ENCODE peak calls at places on chromosome 19, in four cellular contexts. One of them, this sample, is unnamed. For H3K27me3, the result is how much of the 10 kb centered on the place peaks cover.

GRCh38 chr19:3433313-3433712 is 47.0 kb downstream of the SMIM24 start:
- DNase-seq in CD4-positive, CD25-positive, alpha-beta regulatory T cell: no peak
- DNase-seq in AG04450: no peak
- DNase-seq in cardiac muscle cell: no peak
- DNase-seq in this sample: no peak

GRCh38 chr19:36686365-36687213 is 823 bp upstream of the ZNF567 start:
- DNase-seq in AG04450: no peak
- DNase-seq in cardiac muscle cell: peak
- DNase-seq in CD4-positive, CD25-positive, alpha-beta regulatory T cell: no peak
- DNase-seq in this sample: peak

GRCh38 chr19:36638862-36639510 is 27.7 kb downstream of the ZNF461 start:
- DNase-seq in cardiac muscle cell: no peak
- DNase-seq in CD4-positive, CD25-positive, alpha-beta regulatory T cell: no peak
- DNase-seq in AG04450: no peak
- DNase-seq in this sample: no peak

GRCh38 chr19:6971366-6971765 is 49.9 kb downstream of the MBD3L2B start:
- DNase-seq in CD4-positive, CD25-positive, alpha-beta regulatory T cell: no peak
- DNase-seq in AG04450: no peak
- DNase-seq in cardiac muscle cell: no peak
- DNase-seq in this sample: no peak

GRCh38 chr19:48396010-48396870 is 2.8 kb downstream of the GRIN2D start:
- DNase-seq in CD4-positive, CD25-positive, alpha-beta regulatory T cell: no peak
- DNase-seq in AG04450: no peak
- DNase-seq in cardiac muscle cell: no peak
- DNase-seq in this sample: peak

GRCh38 chr19:2135474-2136402 is 15.6 kb downstream of the AP3D1 start:
- DNase-seq in cardiac muscle cell: no peak
- DNase-seq in CD4-positive, CD25-positive, alpha-beta regulatory T cell: no peak
- DNase-seq in AG04450: no peak
- DNase-seq in this sample: no peak

GRCh38 chr19:54536956-54537355 is 34.3 kb downstream of the LAIR2 start:
- DNase-seq in AG04450: no peak
- DNase-seq in CD4-positive, CD25-positive, alpha-beta regulatory T cell: no peak
- DNase-seq in cardiac muscle cell: no peak
- DNase-seq in this sample: no peak

GRCh38 chr19:4119763-4120162 is 4.2 kb downstream of the MAP2K2 start:
- DNase-seq in cardiac muscle cell: no peak
- DNase-seq in CD4-positive, CD25-positive, alpha-beta regulatory T cell: no peak
- DNase-seq in AG04450: no peak
- DNase-seq in this sample: no peak

GRCh38 chr19:16066611-16067104 is 9.6 kb upstream of the TPM4 start:
- DNase-seq in CD4-positive, CD25-positive, alpha-beta regulatory T cell: peak
- DNase-seq in cardiac muscle cell: no peak
- DNase-seq in AG04450: no peak
- DNase-seq in this sample: no peak

GRCh38 chr19:51976852-51977251 is 9.8 kb downstream of the ZNF350 start:
- DNase-seq in AG04450: no peak
- DNase-seq in cardiac muscle cell: no peak
- DNase-seq in CD4-positive, CD25-positive, alpha-beta regulatory T cell: no peak
- DNase-seq in this sample: no peak

GRCh38 chr19:7168941-7169340 is 99.4 kb downstream of the ZNF557 start:
- DNase-seq in AG04450: no peak
- DNase-seq in CD4-positive, CD25-positive, alpha-beta regulatory T cell: no peak
- DNase-seq in cardiac muscle cell: no peak
- DNase-seq in this sample: no peak

GRCh38 chr19:31270897-31271568 is 78.2 kb downstream of the TSHZ3 start:
- DNase-seq in CD4-positive, CD25-positive, alpha-beta regulatory T cell: no peak
- DNase-seq in AG04450: peak
- DNase-seq in cardiac muscle cell: no peak
- DNase-seq in this sample: no peak

GRCh38 chr19:7831452-7831851 is 1.4 kb downstream of the EVI5L start:
- DNase-seq in CD4-positive, CD25-positive, alpha-beta regulatory T cell: no peak
- DNase-seq in AG04450: no peak
- DNase-seq in cardiac muscle cell: peak
- DNase-seq in this sample: peak

GRCh38 chr19:2578391-2578826 is 102.5 kb downstream of the GADD45B start:
- DNase-seq in cardiac muscle cell: no peak
- DNase-seq in AG04450: no peak
- DNase-seq in CD4-positive, CD25-positive, alpha-beta regulatory T cell: no peak
- DNase-seq in this sample: no peak

GRCh38 chr19:3364501-3364858 is 1.9 kb upstream of the NFIC start:
- DNase-seq in AG04450: no peak
- DNase-seq in CD4-positive, CD25-positive, alpha-beta regulatory T cell: no peak
- DNase-seq in cardiac muscle cell: no peak
- DNase-seq in this sample: no peak

GRCh38 chr19:49231389-49231788 is 73.8 kb downstream of the TRPM4 start:
- DNase-seq in AG04450: no peak
- DNase-seq in cardiac muscle cell: no peak
- DNase-seq in CD4-positive, CD25-positive, alpha-beta regulatory T cell: no peak
- DNase-seq in this sample: no peak

GRCh38 chr19:18099623-18099995 is 2.0 kb downstream of the MAST3 start:
- DNase-seq in AG04450: no peak
- DNase-seq in cardiac muscle cell: no peak
- DNase-seq in CD4-positive, CD25-positive, alpha-beta regulatory T cell: no peak
- DNase-seq in this sample: no peak

GRCh38 chr19:40225440-40226305 is 816 bp downstream of the CCNP start:
- DNase-seq in AG04450: no peak
- DNase-seq in CD4-positive, CD25-positive, alpha-beta regulatory T cell: no peak
- DNase-seq in cardiac muscle cell: no peak
- DNase-seq in this sample: no peak

GRCh38 chr19:5339950-5340636 is 519 bp downstream of the PTPRS start:
- DNase-seq in cardiac muscle cell: peak
- DNase-seq in CD4-positive, CD25-positive, alpha-beta regulatory T cell: no peak
- DNase-seq in AG04450: no peak
- DNase-seq in this sample: peak
- H3K27me3 ChIP-seq in cardiac muscle cell: under half
- H3K27me3 ChIP-seq in CD4-positive, CD25-positive, alpha-beta regulatory T cell: under half
- H3K27me3 ChIP-seq in AG04450: under half
- H3K27me3 ChIP-seq in this sample: under half

GRCh38 chr19:10517760-10518443 is 655 bp upstream of the S1PR5 start:
- DNase-seq in CD4-positive, CD25-positive, alpha-beta regulatory T cell: no peak
- DNase-seq in cardiac muscle cell: no peak
- DNase-seq in AG04450: no peak
- DNase-seq in this sample: peak
- H3K27me3 ChIP-seq in CD4-positive, CD25-positive, alpha-beta regulatory T cell: under half
- H3K27me3 ChIP-seq in cardiac muscle cell: half or more
- H3K27me3 ChIP-seq in AG04450: under half
- H3K27me3 ChIP-seq in this sample: under half

GRCh38 chr19:38293281-38293680 is 10.8 kb upstream of the C19orf33 start:
- DNase-seq in AG04450: no peak
- DNase-seq in cardiac muscle cell: no peak
- DNase-seq in CD4-positive, CD25-positive, alpha-beta regulatory T cell: no peak
- DNase-seq in this sample: no peak
- H3K27me3 ChIP-seq in AG04450: under half
- H3K27me3 ChIP-seq in cardiac muscle cell: under half
- H3K27me3 ChIP-seq in CD4-positive, CD25-positive, alpha-beta regulatory T cell: under half
- H3K27me3 ChIP-seq in this sample: under half

DNA sequence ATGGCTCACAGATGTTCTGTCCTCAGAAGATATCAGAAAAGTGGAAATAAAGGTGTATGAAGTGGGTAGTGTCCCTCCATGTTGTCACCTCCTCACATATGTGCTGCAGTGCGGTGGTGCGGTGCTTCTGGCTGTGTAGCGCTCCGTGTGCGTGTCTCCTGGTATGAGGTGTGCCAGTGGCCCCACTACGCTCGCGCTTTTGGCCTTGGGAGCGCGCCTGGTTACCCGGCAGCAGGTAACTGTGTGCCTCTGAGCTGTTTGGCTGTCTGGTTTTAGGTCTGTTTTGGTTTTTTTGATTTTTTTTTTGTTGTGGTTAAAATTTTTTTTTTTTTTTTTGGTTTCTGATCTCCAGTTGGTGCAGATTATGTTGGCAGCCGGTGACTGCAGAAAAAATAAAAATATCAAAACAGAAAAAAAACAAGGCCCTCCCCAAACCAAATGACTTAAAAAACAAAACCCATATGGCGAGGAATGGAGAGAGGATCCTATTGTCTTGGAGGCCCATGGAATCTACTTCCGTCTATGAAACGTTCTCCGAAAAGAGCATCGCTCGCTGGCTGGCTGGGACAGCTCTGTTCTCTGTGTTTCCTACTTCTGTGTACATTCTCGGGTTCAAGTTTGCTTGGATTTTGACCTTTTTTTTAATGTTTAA is 7.9 kb downstream of the HNRNPL start:
- DNase-seq in AG04450: no peak
- DNase-seq in CD4-positive, CD25-positive, alpha-beta regulatory T cell: peak
- DNase-seq in cardiac muscle cell: no peak
- DNase-seq in this sample: no peak
- H3K27me3 ChIP-seq in AG04450: under half
- H3K27me3 ChIP-seq in CD4-positive, CD25-positive, alpha-beta regulatory T cell: under half
- H3K27me3 ChIP-seq in cardiac muscle cell: under half
- H3K27me3 ChIP-seq in this sample: under half

GRCh38 chr19:10912619-10913018 is 15.8 kb downstream of the YIPF2 start:
- DNase-seq in cardiac muscle cell: no peak
- DNase-seq in AG04450: no peak
- DNase-seq in CD4-positive, CD25-positive, alpha-beta regulatory T cell: no peak
- DNase-seq in this sample: no peak
- H3K27me3 ChIP-seq in cardiac muscle cell: under half
- H3K27me3 ChIP-seq in AG04450: under half
- H3K27me3 ChIP-seq in CD4-positive, CD25-positive, alpha-beta regulatory T cell: under half
- H3K27me3 ChIP-seq in this sample: under half

GRCh38 chr19:33344210-33344609 is 29.3 kb upstream of the CEBPG start:
- DNase-seq in CD4-positive, CD25-positive, alpha-beta regulatory T cell: no peak
- DNase-seq in cardiac muscle cell: no peak
- DNase-seq in AG04450: no peak
- DNase-seq in this sample: no peak

GRCh38 chr19:33345163-33345562 is 28.3 kb upstream of the CEBPG start:
- DNase-seq in AG04450: no peak
- DNase-seq in cardiac muscle cell: no peak
- DNase-seq in CD4-positive, CD25-positive, alpha-beta regulatory T cell: no peak
- DNase-seq in this sample: no peak

GRCh38 chr19:33347300-33347699 is 26.2 kb upstream of the CEBPG start:
- DNase-seq in AG04450: no peak
- DNase-seq in cardiac muscle cell: no peak
- DNase-seq in CD4-positive, CD25-positive, alpha-beta regulatory T cell: no peak
- DNase-seq in this sample: no peak

GRCh38 chr19:33346665-33347064 is 26.8 kb upstream of the CEBPG start:
- DNase-seq in CD4-positive, CD25-positive, alpha-beta regulatory T cell: no peak
- DNase-seq in AG04450: no peak
- DNase-seq in cardiac muscle cell: no peak
- DNase-seq in this sample: no peak

GRCh38 chr19:33344611-33345010 is 28.9 kb upstream of the CEBPG start:
- DNase-seq in cardiac muscle cell: no peak
- DNase-seq in AG04450: no peak
- DNase-seq in CD4-positive, CD25-positive, alpha-beta regulatory T cell: no peak
- DNase-seq in this sample: no peak
- H3K27me3 ChIP-seq in cardiac muscle cell: under half
- H3K27me3 ChIP-seq in AG04450: under half
- H3K27me3 ChIP-seq in CD4-positive, CD25-positive, alpha-beta regulatory T cell: under half
- H3K27me3 ChIP-seq in this sample: under half

GRCh38 chr19:56348289-56348877 is 33.7 kb upstream of the ZSCAN5A start:
- DNase-seq in cardiac muscle cell: no peak
- DNase-seq in AG04450: no peak
- DNase-seq in CD4-positive, CD25-positive, alpha-beta regulatory T cell: no peak
- DNase-seq in this sample: peak
- H3K27me3 ChIP-seq in cardiac muscle cell: under half
- H3K27me3 ChIP-seq in AG04450: under half
- H3K27me3 ChIP-seq in CD4-positive, CD25-positive, alpha-beta regulatory T cell: under half
- H3K27me3 ChIP-seq in this sample: under half

GRCh38 chr19:45934551-45935230 is 20.1 kb upstream of the NANOS2 start:
- DNase-seq in cardiac muscle cell: no peak
- DNase-seq in CD4-positive, CD25-positive, alpha-beta regulatory T cell: no peak
- DNase-seq in AG04450: no peak
- DNase-seq in this sample: no peak

GRCh38 chr19:45935267-45935666 is 20.7 kb upstream of the NANOS2 start:
- DNase-seq in AG04450: no peak
- DNase-seq in cardiac muscle cell: no peak
- DNase-seq in CD4-positive, CD25-positive, alpha-beta regulatory T cell: no peak
- DNase-seq in this sample: no peak

GRCh38 chr19:45931055-45931454 is 16.5 kb upstream of the NANOS2 start:
- DNase-seq in cardiac muscle cell: no peak
- DNase-seq in AG04450: no peak
- DNase-seq in CD4-positive, CD25-positive, alpha-beta regulatory T cell: no peak
- DNase-seq in this sample: no peak

GRCh38 chr19:45929247-45929646 is 14.7 kb upstream of the NANOS2 start:
- DNase-seq in AG04450: no peak
- DNase-seq in cardiac muscle cell: no peak
- DNase-seq in CD4-positive, CD25-positive, alpha-beta regulatory T cell: no peak
- DNase-seq in this sample: no peak

DNA sequence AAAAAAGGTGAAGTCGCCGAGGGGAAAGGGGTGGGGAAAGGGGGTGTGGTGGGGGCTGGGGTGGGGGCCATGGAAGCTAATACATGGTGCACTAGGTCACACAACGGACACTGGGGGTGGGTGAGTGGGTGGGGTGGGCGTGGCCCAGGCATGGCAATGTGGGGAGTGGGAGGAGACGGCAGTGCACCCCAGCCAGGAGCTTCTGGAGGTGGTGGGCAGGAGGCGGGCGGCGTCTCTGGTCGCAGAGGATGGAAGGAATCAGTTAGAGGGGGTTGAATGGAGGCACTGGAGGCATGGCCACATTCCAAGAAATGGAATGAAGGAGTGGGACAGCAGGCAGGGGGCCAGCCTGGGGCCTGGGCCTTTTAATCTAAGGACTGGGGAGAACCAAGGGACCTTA is 19.2 kb upstream of the NANOS2 start:
- DNase-seq in CD4-positive, CD25-positive, alpha-beta regulatory T cell: no peak
- DNase-seq in cardiac muscle cell: no peak
- DNase-seq in AG04450: no peak
- DNase-seq in this sample: no peak
- H3K27me3 ChIP-seq in CD4-positive, CD25-positive, alpha-beta regulatory T cell: under half
- H3K27me3 ChIP-seq in cardiac muscle cell: under half
- H3K27me3 ChIP-seq in AG04450: under half
- H3K27me3 ChIP-seq in this sample: under half

DNA sequence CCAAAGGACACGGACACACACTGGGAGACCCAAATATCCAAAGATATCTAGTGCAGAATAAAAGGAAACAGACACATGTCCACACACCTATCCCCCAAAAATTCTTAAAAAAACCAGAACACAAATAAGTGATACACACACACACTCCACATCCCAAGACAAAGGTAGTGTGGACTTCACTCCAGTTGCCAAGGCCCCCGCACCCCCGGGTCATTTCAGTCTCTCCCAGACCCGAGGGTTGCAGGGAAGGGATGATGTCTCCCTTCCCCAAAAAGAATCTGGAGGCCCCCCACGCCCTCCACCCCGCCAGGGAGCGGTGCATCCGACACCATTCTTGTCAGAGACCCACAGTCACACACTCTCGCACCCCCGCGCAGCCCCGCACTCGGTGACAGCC is 407 bp downstream of the DPF1 start:
- DNase-seq in AG04450: no peak
- DNase-seq in CD4-positive, CD25-positive, alpha-beta regulatory T cell: no peak
- DNase-seq in cardiac muscle cell: no peak
- DNase-seq in this sample: no peak
- H3K27me3 ChIP-seq in AG04450: under half
- H3K27me3 ChIP-seq in CD4-positive, CD25-positive, alpha-beta regulatory T cell: under half
- H3K27me3 ChIP-seq in cardiac muscle cell: under half
- H3K27me3 ChIP-seq in this sample: under half

GRCh38 chr19:13051581-13052165 is 51.0 kb downstream of the LYL1 start:
- DNase-seq in CD4-positive, CD25-positive, alpha-beta regulatory T cell: no peak
- DNase-seq in cardiac muscle cell: peak
- DNase-seq in AG04450: no peak
- DNase-seq in this sample: peak
- H3K27me3 ChIP-seq in CD4-positive, CD25-positive, alpha-beta regulatory T cell: under half
- H3K27me3 ChIP-seq in cardiac muscle cell: half or more
- H3K27me3 ChIP-seq in AG04450: under half
- H3K27me3 ChIP-seq in this sample: under half